ENCODE peak calls at places on chromosome 20, in four cellular contexts. P is IMR-90, D is SK-N-SH, A is GM12878. J is an unnamed sample.

GRCh38 chr20:41178904-41179432 is 41.6 kb downstream of the PLCG1 start:
- DNase-seq in P (no peak), D (no peak), A (no peak), J (no peak)

GRCh38 chr20:15848126-15848525 is 725.1 kb downstream of the KIF16B start:
- DNase-seq in P (no peak), D (no peak), A (no peak), J (no peak)

GRCh38 chr20:58069207-58069606 is 159.2 kb downstream of the ANKRD60 start:
- DNase-seq in P (no peak), D (no peak), A (no peak), J (no peak)

GRCh38 chr20:61564628-61565027 is 312.6 kb downstream of the CDH4 start:
- DNase-seq in P (no peak), D (no peak), A (no peak), J (no peak)

GRCh38 chr20:62961310-62961783 is 8.8 kb downstream of the SLC17A9 start:
- DNase-seq in P (no peak), D (peak), A (no peak), J (no peak)

GRCh38 chr20:52191436-52192295 is at the start of gene ZFP64:
- DNase-seq in P (peak), D (peak), A (no peak), J (peak)

GRCh38 chr20:38307371-38308046 is 3.6 kb downstream of the BPI start:
- DNase-seq in P (peak), D (no peak), A (no peak), J (no peak)

GRCh38 chr20:47379433-47380150 is 23.1 kb upstream of the ZMYND8 start:
- DNase-seq in P (peak), D (no peak), A (no peak), J (peak)

GRCh38 chr20:53922901-53923314 is 147.5 kb downstream of the BCAS1 start:
- DNase-seq in P (no peak), D (no peak), A (no peak), J (no peak)

DNA sequence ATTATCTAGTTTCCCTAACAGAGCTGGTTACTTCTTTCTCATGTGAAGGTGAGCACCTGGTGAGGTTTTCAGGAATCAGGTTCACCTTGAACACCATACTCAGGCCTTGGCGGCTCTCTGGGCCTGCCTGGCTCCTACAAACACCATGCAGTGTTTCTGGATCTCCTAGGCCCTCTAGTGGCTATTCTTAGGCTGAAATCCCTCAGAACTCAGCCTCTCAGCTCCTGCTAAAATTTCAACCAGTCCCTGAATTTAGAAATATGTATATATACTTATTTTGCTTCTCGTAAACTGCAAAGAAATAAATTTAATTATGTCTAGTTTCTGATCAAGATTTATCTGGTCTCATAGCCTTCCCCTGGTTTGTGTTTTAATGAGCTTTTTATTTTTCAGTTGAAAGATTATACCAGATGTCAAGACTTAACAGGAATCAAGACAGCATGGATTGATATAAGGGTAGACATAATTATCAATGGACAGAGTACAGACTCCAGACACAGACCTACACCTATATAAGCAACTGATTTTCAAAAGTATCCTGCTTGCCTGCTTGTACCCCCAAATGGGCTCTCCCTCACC is 55.9 kb downstream of the ANKEF1 start:
- DNase-seq in P (peak), D (peak), A (no peak), J (peak)
- TF ChIP-seq MXI1 in P (no peak), D (no peak), A (no peak), J (no peak)

GRCh38 chr20:32190608-32191415 is 16.7 kb downstream of the PLAGL2 start:
- DNase-seq in P (no peak), D (peak), A (no peak), J (no peak)

GRCh38 chr20:32192698-32193097 is 14.8 kb downstream of the PLAGL2 start:
- DNase-seq in P (no peak), D (no peak), A (no peak), J (no peak)

GRCh38 chr20:32191422-32191821 is 16.1 kb downstream of the PLAGL2 start:
- DNase-seq in P (no peak), D (no peak), A (no peak), J (no peak)

GRCh38 chr20:32189691-32190607 is 17.6 kb downstream of the PLAGL2 start:
- DNase-seq in P (peak), D (peak), A (no peak), J (no peak)

DNA sequence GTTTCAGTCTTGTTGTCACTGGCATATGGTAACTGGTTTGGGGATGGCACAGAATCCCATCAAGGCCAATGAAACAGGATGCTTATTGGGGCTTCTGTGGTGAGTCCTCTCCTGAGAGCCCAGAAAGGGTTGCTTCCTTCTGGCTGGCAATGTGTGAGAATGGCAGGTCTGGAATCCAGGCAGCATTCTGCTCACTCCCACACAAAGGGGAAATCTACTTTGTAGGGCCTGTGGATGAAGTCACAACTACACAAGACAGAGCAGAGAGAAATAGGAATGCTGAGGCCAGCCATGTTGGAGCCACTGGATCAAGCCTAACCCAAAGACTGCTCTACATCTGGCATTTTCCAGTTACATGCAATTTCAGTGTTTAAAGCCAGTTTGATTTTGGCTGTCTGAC is 15.7 kb downstream of the PLAGL2 start:
- DNase-seq in P (peak), D (no peak), A (no peak), J (no peak)
- TF ChIP-seq MXI1 in P (no peak), D (no peak), A (no peak), J (no peak)

DNA sequence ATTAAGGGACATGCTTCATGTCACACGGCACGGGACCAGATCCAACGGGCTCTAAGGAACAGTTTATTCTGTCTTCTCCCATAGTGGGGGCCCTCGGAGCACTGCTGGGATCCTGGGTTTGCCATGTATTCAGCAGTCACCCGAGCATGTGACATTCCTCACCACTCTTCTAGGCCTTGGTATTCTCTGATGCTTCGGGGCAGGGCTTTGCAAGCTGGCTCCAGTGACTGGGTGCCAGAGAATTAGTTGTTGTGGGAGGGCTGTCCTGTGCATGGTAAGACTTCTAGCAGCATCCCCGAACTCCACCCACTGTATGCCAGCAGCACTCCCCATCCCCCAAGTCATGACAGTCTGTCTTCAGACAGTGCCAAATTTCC is 5.4 kb downstream of the CCN5 start:
- DNase-seq in P (peak), D (peak), A (no peak), J (no peak)
- TF ChIP-seq MXI1 in P (no peak), D (no peak), A (no peak), J (no peak)

GRCh38 chr20:8223096-8223870 is 91.2 kb downstream of the PLCB1 start:
- DNase-seq in P (peak), D (no peak), A (no peak), J (no peak)
- TF ChIP-seq MXI1 in P (no peak), D (no peak), A (no peak), J (no peak)

GRCh38 chr20:64108731-64109389 is 1.5 kb upstream of the NPBWR2 start:
- DNase-seq in P (no peak), D (no peak), A (no peak), J (no peak)

GRCh38 chr20:64106981-64107735 is at the start of gene NPBWR2:
- DNase-seq in P (no peak), D (no peak), A (no peak), J (no peak)

GRCh38 chr20:64106435-64106961 is 867 bp downstream of the NPBWR2 start:
- DNase-seq in P (no peak), D (no peak), A (no peak), J (no peak)

GRCh38 chr20:64109390-64109747 is 2.0 kb upstream of the NPBWR2 start:
- DNase-seq in P (no peak), D (no peak), A (no peak), J (no peak)

DNA sequence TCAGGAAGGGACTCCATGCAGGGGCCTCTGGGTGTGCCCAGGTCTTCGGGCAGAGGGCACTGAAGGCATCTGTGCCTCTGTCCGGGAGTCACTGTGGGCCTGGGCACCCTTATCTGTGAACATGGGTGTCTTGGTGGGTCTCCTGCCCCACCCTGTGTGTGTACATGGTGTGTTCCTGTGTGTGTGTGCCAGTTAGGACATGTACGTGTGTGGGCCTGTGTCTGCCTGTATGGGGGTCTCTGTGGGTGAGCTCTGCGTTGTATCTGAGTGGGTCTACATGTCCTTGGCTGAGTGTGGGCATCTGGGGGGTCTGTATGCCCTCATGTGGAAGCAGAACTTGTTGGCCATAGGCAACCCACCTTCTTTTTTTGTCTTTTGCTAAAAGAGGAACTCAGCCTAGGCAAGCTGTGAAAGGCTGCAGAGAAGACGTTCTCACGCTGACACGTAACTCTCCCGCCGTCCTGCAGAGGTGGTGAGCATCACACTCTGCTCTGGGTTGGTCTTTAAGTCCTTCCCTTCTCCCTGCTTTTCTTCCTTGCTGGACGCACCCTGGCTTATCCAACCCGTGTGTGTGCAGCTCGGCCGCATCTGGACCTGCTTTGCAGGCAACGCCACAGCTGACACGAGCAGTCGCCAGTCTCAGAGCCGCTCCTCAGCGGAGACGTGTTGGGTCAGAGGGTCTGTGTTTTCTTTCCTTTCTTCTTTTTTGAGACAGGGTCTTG is 532 bp upstream of the NPBWR2 start:
- DNase-seq in P (no peak), D (no peak), A (no peak), J (no peak)
- TF ChIP-seq MXI1 in P (no peak), D (no peak), A (no peak), J (no peak)

DNA sequence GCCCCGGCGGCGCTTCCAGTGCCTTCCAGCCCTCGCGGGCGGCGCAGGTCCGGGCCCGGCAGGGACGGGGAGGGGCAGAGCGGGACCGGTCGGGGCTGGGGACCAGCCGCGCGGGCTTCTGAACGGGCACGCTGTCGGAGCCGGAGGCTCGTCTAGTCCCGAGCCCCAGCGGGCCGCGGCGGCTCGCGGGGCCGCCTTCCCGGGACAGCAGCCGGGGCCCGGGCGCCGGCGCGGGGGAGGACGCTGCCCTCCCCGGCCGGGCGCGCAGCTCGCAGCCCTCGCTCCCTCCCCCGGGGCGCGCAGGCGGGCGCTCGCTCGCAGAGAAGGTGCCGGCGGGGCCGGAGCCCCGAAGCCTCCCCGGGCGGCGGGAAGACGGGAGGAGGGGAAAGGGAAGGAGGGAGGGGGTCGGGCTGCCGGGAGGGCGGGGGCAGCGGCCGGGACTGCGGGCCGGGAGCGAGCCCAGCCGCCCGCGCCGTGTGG is 696 bp upstream of the SIRPA start:
- DNase-seq in P (peak), D (peak), A (no peak), J (peak)
- TF ChIP-seq MXI1 in P (peak), D (no peak), A (no peak), J (no peak)